ENCODE peak calls at places on chromosome 1, in five cellular contexts. J is tibial nerve, H is ovary, K is H54, R is stomach. C is an unnamed sample.

GRCh38 chr1:116446686-116447085 is 73.6 kb downstream of the ATP1A1 start:
- DNase-seq in J (no peak), H (no peak), K (no peak), R (no peak), C (no peak)

GRCh38 chr1:8257621-8258020 is 60.3 kb upstream of the SLC45A1 start:
- DNase-seq in J (no peak), H (no peak), K (no peak), R (no peak), C (no peak)

GRCh38 chr1:168138134-168138533 is 1.4 kb upstream of the GPR161 start:
- DNase-seq in J (no peak), H (no peak), K (no peak), R (no peak), C (no peak)

GRCh38 chr1:19458815-19459417 is 26.4 kb downstream of the CAPZB start:
- DNase-seq in J (no peak), H (no peak), K (no peak), R (peak; percentile 79), C (no peak)

GRCh38 chr1:208154679-208155078 is 89.5 kb downstream of the PLXNA2 start:
- DNase-seq in J (no peak), H (no peak), K (no peak), R (peak; percentile 81), C (peak; percentile 30)

GRCh38 chr1:231682761-231683160 is 56.2 kb downstream of the DISC1 start:
- DNase-seq in J (no peak), H (no peak), K (no peak), R (no peak), C (no peak)

GRCh38 chr1:60857851-60858250 is 224.5 kb upstream of the NFIA start:
- DNase-seq in J (no peak), H (no peak), K (no peak), R (no peak), C (no peak)

GRCh38 chr1:208000001-208000400 is 89.1 kb upstream of the CD34 start:
- DNase-seq in J (no peak), H (no peak), K (no peak), R (no peak), C (no peak)

GRCh38 chr1:78068681-78069283 is 23.0 kb downstream of the GIPC2 start:
- DNase-seq in J (no peak), H (no peak), K (no peak), R (no peak), C (no peak)

GRCh38 chr1:220834155-220834870 is 44.9 kb upstream of the HLX start:
- DNase-seq in J (no peak), H (no peak), K (no peak), R (no peak), C (no peak)

DNA sequence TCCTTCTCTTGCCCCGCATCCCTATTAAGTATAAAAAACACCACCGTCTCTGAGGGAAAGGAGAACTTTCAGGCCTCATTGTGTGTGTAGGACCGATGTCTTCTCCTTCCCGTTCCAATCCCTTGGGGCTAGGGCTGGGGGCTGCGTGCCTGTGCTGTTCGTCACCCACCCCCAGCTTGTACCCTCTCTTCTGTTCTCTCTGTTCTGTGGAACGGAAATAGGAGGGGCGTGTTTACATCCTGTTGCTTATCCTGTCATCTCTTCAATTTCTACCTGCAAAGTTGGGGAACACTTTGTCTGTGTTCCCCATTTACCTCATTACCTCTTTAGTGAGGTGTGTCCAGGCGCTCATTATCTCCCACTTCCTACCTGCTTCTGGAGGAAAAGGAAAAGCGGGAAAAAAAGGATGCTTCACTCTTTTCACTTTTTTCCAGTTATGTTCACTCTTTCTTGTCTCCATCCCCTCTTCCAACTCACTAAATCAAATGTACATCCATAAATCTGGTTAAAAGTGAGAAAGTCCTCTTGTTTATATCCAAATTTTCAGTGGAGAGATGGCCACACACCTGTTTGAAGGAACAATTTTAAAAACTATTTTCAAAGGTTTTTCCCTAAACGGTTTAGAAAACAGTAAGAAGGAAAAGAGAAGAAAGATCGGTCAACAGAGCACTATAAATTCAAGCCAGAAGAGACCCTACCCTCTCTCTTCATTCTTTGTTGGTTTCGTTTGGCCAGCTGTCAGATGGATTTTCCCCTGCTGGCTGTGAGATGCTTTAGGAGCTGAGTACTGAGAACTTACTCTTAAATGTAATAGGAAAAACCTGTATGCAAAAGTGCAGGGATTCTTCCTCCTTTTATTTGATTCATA is 1.0 kb upstream of the TXNIP start:
- DNase-seq in J (peak; percentile 71), H (peak; percentile 66), K (no peak), R (peak; percentile 53), C (peak; percentile 80)
- TF ChIP-seq POLR2A in J (no peak), H (no peak), K (no peak), R (no peak), C (no peak)

GRCh38 chr1:15047237-15047636 is 106.3 kb upstream of the TMEM51 start:
- DNase-seq in J (no peak), H (no peak), K (no peak), R (no peak), C (no peak)

GRCh38 chr1:15045123-15045522 is 108.4 kb upstream of the TMEM51 start:
- DNase-seq in J (no peak), H (no peak), K (no peak), R (no peak), C (no peak)

GRCh38 chr1:15048437-15048980 is 105.0 kb upstream of the TMEM51 start:
- DNase-seq in J (no peak), H (no peak), K (no peak), R (no peak), C (no peak)

GRCh38 chr1:15049067-15049466 is 104.5 kb upstream of the TMEM51 start:
- DNase-seq in J (no peak), H (no peak), K (no peak), R (no peak), C (no peak)

GRCh38 chr1:15046487-15047165 is 106.9 kb upstream of the TMEM51 start:
- DNase-seq in J (peak; percentile 81), H (peak; percentile 77), K (peak; percentile 70), R (peak; percentile 70), C (peak; percentile 86)
- TF ChIP-seq POLR2A in J (no peak), H (no peak), K (no peak), R (no peak), C (no peak)

DNA sequence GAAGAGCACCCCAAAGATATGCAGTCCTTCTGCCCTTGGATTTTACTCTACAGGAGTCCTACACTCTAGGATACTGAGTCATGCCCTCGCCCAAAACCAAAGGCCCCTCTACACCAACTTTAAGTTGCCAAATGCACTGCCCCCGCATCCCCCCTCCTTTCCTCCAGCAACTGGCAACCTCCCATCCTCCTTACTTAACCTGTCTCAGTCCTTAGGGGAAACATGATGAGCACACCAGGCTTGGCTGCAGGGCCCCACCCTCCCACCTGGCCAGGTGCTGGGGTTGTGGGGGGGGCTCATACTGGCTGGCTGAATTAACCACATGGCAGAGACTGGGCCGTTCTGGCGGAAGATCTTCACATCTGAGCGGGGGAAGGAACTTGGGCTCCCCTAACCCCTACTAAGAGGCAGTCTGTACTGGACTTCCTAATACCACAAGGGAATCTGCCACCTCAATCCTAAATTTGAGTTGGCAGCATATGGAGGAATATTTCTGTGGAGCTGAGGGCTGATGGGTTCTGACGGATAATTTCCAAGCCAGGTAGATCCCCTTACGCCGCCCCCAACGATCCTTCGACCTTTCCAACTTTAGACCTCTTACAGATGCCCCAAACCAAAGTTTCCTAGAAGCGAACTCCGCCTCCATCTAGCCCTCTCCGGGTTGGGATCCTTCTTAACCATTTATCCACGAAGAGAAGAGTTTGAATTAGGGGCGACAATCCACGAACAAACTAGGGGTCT is 1.1 kb downstream of the HDGF start:
- DNase-seq in J (no peak), H (peak; percentile 67), K (no peak), R (peak; percentile 34), C (no peak)
- TF ChIP-seq POLR2A in J (no peak), H (no peak), K (no peak), R (no peak), C (no peak)

DNA sequence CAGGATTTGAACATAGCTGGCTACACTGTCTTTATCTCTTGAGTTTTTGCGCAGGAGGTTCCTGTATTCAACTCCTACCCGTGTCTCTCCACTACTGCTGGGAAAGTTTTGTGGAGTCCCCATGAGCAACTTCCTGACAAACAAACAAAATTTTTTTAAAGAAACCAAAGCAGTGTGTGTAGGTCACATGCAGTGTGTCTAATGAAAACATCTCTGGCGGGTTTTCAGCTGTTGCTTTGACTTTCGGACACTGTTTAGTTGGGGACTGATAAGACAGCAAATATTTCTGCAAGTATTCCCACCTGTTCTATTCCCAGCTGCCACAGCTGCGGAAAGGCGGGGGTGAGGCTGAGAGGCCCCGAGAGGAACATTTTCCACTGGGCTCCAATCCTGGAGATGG is 2.0 kb downstream of the PSEN2 start:
- DNase-seq in J (no peak), H (no peak), K (no peak), R (no peak), C (no peak)
- TF ChIP-seq POLR2A in J (no peak), H (no peak), K (no peak), R (no peak), C (no peak)

GRCh38 chr1:27574871-27575831 is 28.8 kb downstream of the AHDC1 start:
- DNase-seq in J (no peak), H (peak; percentile 83), K (no peak), R (peak; percentile 84), C (peak; percentile 93)
- TF ChIP-seq POLR2A in J (no peak), H (peak; percentile 36), K (no peak), R (no peak), C (no peak)

GRCh38 chr1:32361308-32361673 is 994 bp downstream of the FAM229A start:
- DNase-seq in J (no peak), H (peak; percentile 54), K (no peak), R (no peak), C (no peak)
- TF ChIP-seq POLR2A in J (no peak), H (no peak), K (no peak), R (no peak), C (no peak)

DNA sequence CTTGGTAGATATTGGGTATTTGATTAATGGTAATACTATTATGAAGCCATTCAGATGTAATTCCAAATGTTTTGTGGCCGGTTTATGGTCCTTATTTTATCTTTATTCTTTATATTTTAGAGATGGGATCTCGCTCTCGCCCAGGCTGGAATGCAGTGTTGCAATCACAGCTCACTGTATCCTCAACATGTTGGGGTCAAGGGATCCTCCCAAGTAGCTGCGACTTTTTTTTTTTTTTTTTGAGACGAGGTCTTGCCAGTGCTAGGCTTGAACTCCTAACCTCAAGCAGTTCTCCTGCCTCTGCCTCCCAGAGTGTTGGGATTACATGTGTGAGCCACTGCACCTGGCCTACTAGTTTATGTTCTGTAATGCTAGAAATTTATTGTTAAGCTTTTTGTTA is 4.7 kb downstream of the DDI2 start:
- DNase-seq in J (no peak), H (no peak), K (no peak), R (no peak), C (no peak)
- TF ChIP-seq POLR2A in J (no peak), H (no peak), K (no peak), R (no peak), C (no peak)

GRCh38 chr1:238089615-238090014 is 198.9 kb upstream of the ZP4 start:
- DNase-seq in J (no peak), H (no peak), K (no peak), R (no peak), C (no peak)
- TF ChIP-seq POLR2A in J (no peak), H (no peak), K (no peak), R (no peak), C (no peak)

GRCh38 chr1:84146375-84147032 is 2.4 kb downstream of the PRKACB start:
- DNase-seq in J (no peak), H (no peak), K (no peak), R (no peak), C (no peak)

GRCh38 chr1:84148758-84149157 is 4.7 kb downstream of the PRKACB start:
- DNase-seq in J (no peak), H (no peak), K (no peak), R (no peak), C (no peak)

GRCh38 chr1:84141177-84142003 is 2.7 kb upstream of the PRKACB start:
- DNase-seq in J (no peak), H (no peak), K (no peak), R (no peak), C (no peak)

GRCh38 chr1:84145051-84145450 is 980 bp downstream of the PRKACB start:
- DNase-seq in J (no peak), H (no peak), K (no peak), R (no peak), C (no peak)

GRCh38 chr1:84143796-84144565 is at the start of gene PRKACB:
- DNase-seq in J (no peak), H (no peak), K (no peak), R (no peak), C (no peak)
- TF ChIP-seq POLR2A in J (no peak), H (no peak), K (no peak), R (no peak), C (no peak)